ENCODE peak calls at places on chromosomes 12 and 14, in six cellular contexts. D, I, P, W, O and U are unnamed samples.

GRCh38 chr12:59322473-59322872 is 273.4 kb upstream of the SLC16A7 start:
- DNase-seq in O (no peak), D (no peak), P (no peak), W (no peak), I (no peak), U (no peak)

GRCh38 chr12:131608740-131609665 is 101.9 kb upstream of the SFSWAP start:
- DNase-seq in D (peak), O (peak), I (peak), P (peak), W (peak), U (no peak)

GRCh38 chr12:108840605-108841328 is 16.6 kb downstream of the SSH1 start:
- DNase-seq in W (no peak), I (no peak), D (no peak), O (no peak), P (no peak), U (no peak)

GRCh38 chr12:132327351-132328171 is 1.8 kb downstream of the GALNT9 start:
- DNase-seq in O (no peak), D (no peak), I (peak), P (no peak), W (no peak), U (no peak)

GRCh38 chr12:106976013-106976658 is 10.8 kb downstream of the MTERF2 start:
- DNase-seq in O (no peak), D (no peak), W (no peak), P (no peak), I (no peak), U (no peak)

GRCh38 chr14:104598461-104599273 is 5.9 kb downstream of the TMEM179 start:
- DNase-seq in D (no peak), W (no peak), O (no peak), P (no peak), I (no peak), U (no peak)

GRCh38 chr14:34699873-34700621 is 14.3 kb downstream of the CFL2 start:
- DNase-seq in O (no peak), P (no peak), D (peak), I (no peak), W (no peak), U (no peak)

GRCh38 chr12:113515082-113515856 is 43.6 kb upstream of the LHX5 start:
- DNase-seq in I (no peak), D (no peak), P (no peak), W (no peak), O (peak), U (no peak)

GRCh38 chr12:103046154-103046553 is 88.7 kb downstream of the ASCL1 start:
- DNase-seq in I (no peak), P (no peak), O (no peak), D (no peak), W (no peak), U (no peak)

GRCh38 chr12:21527451-21528180 is 1.5 kb downstream of the SPX start:
- DNase-seq in W (peak), O (peak), D (peak), P (peak), I (no peak), U (no peak)

GRCh38 chr14:33799705-33800269 is 151.1 kb downstream of the EGLN3 start:
- DNase-seq in W (no peak), P (no peak), D (no peak), O (no peak), I (no peak), U (no peak)

GRCh38 chr12:106245767-106246166 is 2.1 kb downstream of the CKAP4 start:
- DNase-seq in O (no peak), D (no peak), I (no peak), P (no peak), W (no peak), U (no peak)

GRCh38 chr14:24705840-24706239 is 71.8 kb upstream of the GZMB start:
- DNase-seq in I (no peak), D (no peak), W (no peak), O (no peak), P (no peak), U (no peak)

GRCh38 chr12:104973250-104973649 is 12.9 kb upstream of the NOPCHAP1 start:
- DNase-seq in D (no peak), W (no peak), I (no peak), O (no peak), P (no peak), U (no peak)

GRCh38 chr12:92363295-92364146 is 217.9 kb upstream of the BTG1 start:
- DNase-seq in P (peak), W (peak), D (no peak), I (no peak), O (no peak), U (no peak)

GRCh38 chr14:71400821-71401447 is 493.7 kb downstream of the PCNX1 start:
- DNase-seq in O (no peak), P (no peak), W (no peak), D (no peak), I (no peak), U (no peak)